ENCODE peak calls at places on chromosomes 12 and 14, in seven cellular contexts. Y is T-helper 1 cell, K is kidney tubule cell, M is tibial nerve, I is NCI-H2171 treated with DMSO at 0.1 percent for 48 hours, R is NCI-H748 treated with DMSO at 0.1 percent for 48 hours, B is astrocyte of the spinal cord. Q is an unnamed sample.

GRCh38 chr12:122836027-122836921 is 1.0 kb downstream of the HIP1R start:
- DNase-seq in I (peak), B (no peak), R (peak), M (no peak), Y (no peak), K (peak), Q (no peak)

GRCh38 chr14:100789460-100790417 is 36.2 kb upstream of the MEG3 start:
- DNase-seq in B (no peak), M (no peak), R (no peak), Y (no peak), I (no peak), K (no peak), Q (no peak)

GRCh38 chr14:60161176-60162107 is 3.8 kb downstream of the DHRS7 start:
- DNase-seq in K (no peak), I (peak), B (no peak), R (peak), Y (no peak), M (peak), Q (no peak)

GRCh38 chr12:22505826-22506225 is 38.5 kb downstream of the C2CD5 start:
- DNase-seq in K (no peak), B (no peak), R (no peak), Y (no peak), I (no peak), M (no peak), Q (no peak)

GRCh38 chr12:97142737-97143450 is 235.8 kb downstream of the NEDD1 start:
- DNase-seq in Y (no peak), I (peak), B (peak), M (no peak), K (peak), R (no peak), Q (no peak)

GRCh38 chr14:83556746-83557460 is 1973.0 kb upstream of the FLRT2 start:
- DNase-seq in Y (no peak), R (no peak), K (peak), B (peak), I (no peak), M (no peak), Q (no peak)

GRCh38 chr12:111430418-111431353 is 25.0 kb downstream of the SH2B3 start:
- DNase-seq in M (no peak), Y (peak), K (no peak), R (no peak), I (no peak), B (no peak), Q (no peak)

GRCh38 chr14:100955201-100955600 is 51.7 kb upstream of the RTL1 start:
- DNase-seq in K (peak), Y (no peak), R (no peak), M (no peak), I (no peak), B (peak), Q (no peak)

GRCh38 chr14:64684091-64684490 is 20.1 kb upstream of the PLEKHG3 start:
- DNase-seq in R (no peak), M (no peak), B (no peak), Y (no peak), K (no peak), I (peak), Q (no peak)

GRCh38 chr14:104742586-104743455 is 10.1 kb upstream of the SIVA1 start:
- DNase-seq in B (no peak), Y (no peak), R (no peak), I (no peak), M (no peak), K (no peak), Q (no peak)

GRCh38 chr12:67617619-67618018 is 30.9 kb upstream of the DYRK2 start:
- DNase-seq in Y (no peak), I (no peak), R (no peak), M (no peak), B (no peak), K (peak), Q (no peak)